ENCODE peak calls at places on chromosomes 1 and 21, in nine cellular contexts. A, G, T, H, C, V, Y, N and K are unnamed samples.

GRCh38 chr1:56719171-56719570 is 74.1 kb downstream of the PRKAA2 start:
- DNase-seq in V (no peak), C (no peak), Y (no peak), H (no peak), N (no peak), T (no peak), A (no peak), G (no peak), K (no peak)

GRCh38 chr1:63326106-63326472 is 3.7 kb downstream of the FOXD3 start:
- DNase-seq in Y (no peak), A (no peak), H (no peak), T (no peak), C (no peak), N (no peak), G (no peak), V (no peak), K (no peak)

GRCh38 chr21:45455321-45456013 is 50.5 kb downstream of the COL18A1 start:
- DNase-seq in G (peak), V (peak), N (no peak), H (peak), T (peak), A (peak), C (no peak), Y (no peak), K (no peak)

GRCh38 chr1:232012773-232013386 is 386.3 kb downstream of the DISC1 start:
- DNase-seq in H (no peak), A (peak), V (peak), C (peak), T (peak), G (peak), Y (peak), N (no peak), K (no peak)

GRCh38 chr1:211643324-211644212 is 31.9 kb downstream of the NEK2 start:
- DNase-seq in V (no peak), Y (peak), C (no peak), H (peak), N (no peak), G (no peak), A (peak), T (no peak), K (no peak)

GRCh38 chr1:56045062-56045461 is 534.3 kb downstream of the PLPP3 start:
- DNase-seq in H (no peak), V (no peak), Y (no peak), G (no peak), T (no peak), C (no peak), N (no peak), A (no peak), K (no peak)

GRCh38 chr1:23122023-23122738 is 46.5 kb downstream of the LUZP1 start:
- DNase-seq in N (no peak), A (peak), Y (peak), G (no peak), C (no peak), V (peak), H (no peak), T (no peak), K (no peak)

GRCh38 chr1:79259390-79260336 is 253.1 kb upstream of the ADGRL4 start:
- DNase-seq in T (no peak), N (peak), V (peak), Y (no peak), H (no peak), G (no peak), C (peak), A (peak), K (peak)

GRCh38 chr1:25787477-25788043 is 12.4 kb upstream of the SELENON start:
- DNase-seq in V (no peak), H (no peak), Y (no peak), C (no peak), G (no peak), A (no peak), N (no peak), T (no peak), K (no peak)

GRCh38 chr1:100448371-100448770 is 89.6 kb upstream of the GPR88 start:
- DNase-seq in C (no peak), N (no peak), Y (no peak), A (no peak), G (no peak), T (no peak), V (no peak), H (peak), K (no peak)

GRCh38 chr1:192747305-192747704 is 61.5 kb upstream of the RGS2 start:
- DNase-seq in T (no peak), Y (no peak), C (no peak), G (no peak), N (no peak), V (peak), A (peak), H (no peak), K (no peak)

GRCh38 chr1:204077979-204078696 is 5.2 kb downstream of the SOX13 start:
- DNase-seq in A (no peak), V (no peak), T (no peak), G (no peak), C (no peak), N (peak), H (no peak), Y (no peak), K (no peak)

GRCh38 chr1:204074274-204075115 is 1.6 kb downstream of the SOX13 start:
- DNase-seq in Y (peak), T (peak), N (peak), A (peak), H (peak), V (peak), C (no peak), G (peak), K (no peak)

GRCh38 chr1:204076891-204077290 is 4.0 kb downstream of the SOX13 start:
- DNase-seq in A (no peak), C (no peak), V (no peak), H (no peak), Y (no peak), G (no peak), N (no peak), T (no peak), K (no peak)

GRCh38 chr1:204075116-204075636 is 2.3 kb downstream of the SOX13 start:
- DNase-seq in G (no peak), N (no peak), Y (peak), C (no peak), V (no peak), H (no peak), T (no peak), A (no peak), K (no peak)

DNA sequence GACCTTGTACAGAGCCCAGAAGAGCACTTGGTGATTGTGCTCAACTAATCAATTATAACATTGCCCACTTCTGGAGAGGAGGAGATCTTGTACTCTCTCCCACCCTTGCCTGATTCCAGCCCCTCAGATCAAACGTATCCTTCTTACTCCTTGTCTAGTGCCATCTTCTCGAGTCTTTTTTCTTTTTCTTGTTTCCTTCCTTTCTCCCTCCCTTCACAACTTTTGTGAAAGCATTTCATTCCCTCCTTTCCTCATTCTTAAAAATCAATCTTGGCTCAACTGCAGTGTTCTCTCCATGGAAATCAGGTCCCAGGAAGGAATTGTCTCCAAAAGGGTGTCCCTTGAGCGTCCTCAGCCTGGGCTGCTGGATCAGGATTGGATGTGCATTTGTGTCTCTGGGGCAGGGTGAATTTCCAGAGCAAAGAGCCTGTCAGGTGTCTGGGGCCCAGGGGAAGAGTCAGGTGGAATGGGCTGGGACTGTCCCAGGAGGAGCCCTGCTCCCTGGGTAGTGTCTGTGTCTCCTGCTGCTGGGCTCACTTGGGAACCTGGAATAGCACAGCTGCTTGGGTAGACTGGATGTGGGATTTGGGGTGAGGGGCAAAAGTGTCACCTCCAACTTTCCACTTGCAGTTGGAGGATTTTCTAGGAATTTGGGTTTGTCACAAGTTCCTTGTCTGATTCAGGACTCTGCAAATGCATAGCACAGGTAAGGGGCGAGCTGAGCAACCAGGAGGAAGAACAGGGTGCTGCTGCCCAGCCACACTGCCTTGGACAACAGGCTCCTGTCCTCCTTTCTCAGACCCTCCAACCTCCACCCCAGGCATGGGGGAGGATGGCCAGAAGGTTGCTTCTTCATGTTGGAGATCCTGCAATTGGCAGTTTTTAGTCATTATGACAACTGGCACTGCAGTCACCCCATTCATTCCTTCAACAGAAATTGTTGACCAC is 3.2 kb downstream of the SOX13 start:
- DNase-seq in G (no peak), Y (no peak), C (no peak), H (no peak), A (no peak), N (no peak), V (no peak), T (no peak), K (no peak)
- H3K4me3 ChIP-seq in G (peak), Y (no peak), C (no peak), H (no peak), A (no peak), N (peak), V (no peak), T (peak), K (no peak)

GRCh38 chr1:50423670-50424000 is 392 bp upstream of the DMRTA2 start:
- DNase-seq in H (no peak), V (no peak), G (no peak), T (no peak), C (no peak), Y (no peak), A (no peak), N (no peak), K (no peak)
- H3K4me3 ChIP-seq in H (peak), V (peak), G (peak), T (peak), C (no peak), Y (no peak), A (no peak), N (peak), K (no peak)

DNA sequence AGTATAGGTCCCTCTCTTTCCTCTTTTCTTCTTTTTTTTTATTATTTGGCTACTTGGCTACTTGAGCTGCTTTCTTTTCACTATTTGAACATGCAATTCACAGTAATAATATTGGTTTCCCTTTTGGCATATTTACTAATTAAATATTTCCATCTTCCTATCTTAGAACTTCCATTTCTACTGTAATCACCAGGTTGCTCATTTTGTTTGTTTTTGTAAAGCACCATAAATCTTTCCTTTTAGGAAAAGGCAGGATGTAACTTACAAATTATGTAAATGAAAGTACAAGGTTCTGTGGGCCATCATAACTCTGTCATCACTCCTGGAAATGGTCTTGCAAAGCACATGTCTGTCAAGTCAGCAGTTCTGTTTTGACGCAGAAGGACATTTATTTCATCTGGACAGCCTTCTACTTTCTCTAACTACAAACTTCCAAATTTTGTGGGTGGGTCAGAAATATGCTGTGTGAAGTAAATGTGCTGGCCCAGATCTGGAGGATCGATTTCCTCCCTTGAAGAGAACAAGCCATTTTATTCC is 71.7 kb upstream of the TNFSF18 start:
- DNase-seq in T (no peak), Y (no peak), H (no peak), G (no peak), C (no peak), V (no peak), N (no peak), A (no peak), K (no peak)
- H3K4me3 ChIP-seq in T (peak), Y (no peak), H (no peak), G (peak), C (no peak), V (peak), N (no peak), A (no peak), K (peak)

GRCh38 chr1:240843798-240844197 is 231.8 kb upstream of the GREM2 start:
- DNase-seq in Y (no peak), G (no peak), C (no peak), A (no peak), V (no peak), N (no peak), H (no peak), T (no peak), K (no peak)
- H3K4me3 ChIP-seq in Y (no peak), G (no peak), C (no peak), A (no peak), V (no peak), N (no peak), H (no peak), T (no peak), K (no peak)